ENCODE peak calls at places on chromosome 14, in four cellular contexts. One of them, this sample, is unnamed.

GRCh38 chr14:47917344-47917954 is 242.0 kb upstream of the MDGA2 start:
- DNase-seq in NCI-H1092: peak
- DNase-seq in nephron progenitor cell: peak
- DNase-seq in MCF 10A: peak
- DNase-seq in this sample: peak

GRCh38 chr14:37051680-37052079 is 120.7 kb downstream of the SLC25A21 start:
- DNase-seq in nephron progenitor cell: no peak
- DNase-seq in NCI-H1092: no peak
- DNase-seq in MCF 10A: no peak
- DNase-seq in this sample: no peak

GRCh38 chr14:68952544-68953535 is 26.3 kb downstream of the ACTN1 start:
- DNase-seq in MCF 10A: peak
- DNase-seq in NCI-H1092: no peak
- DNase-seq in nephron progenitor cell: no peak
- DNase-seq in this sample: no peak

GRCh38 chr14:44404599-44405349 is 102.3 kb downstream of the FSCB start:
- DNase-seq in nephron progenitor cell: no peak
- DNase-seq in NCI-H1092: no peak
- DNase-seq in MCF 10A: no peak
- DNase-seq in this sample: no peak

GRCh38 chr14:54683882-54684794 is 117.2 kb downstream of the SAMD4A start:
- DNase-seq in MCF 10A: peak
- DNase-seq in nephron progenitor cell: no peak
- DNase-seq in NCI-H1092: no peak
- DNase-seq in this sample: peak

GRCh38 chr14:90023176-90023896 is 38.5 kb upstream of the KCNK13 start:
- DNase-seq in NCI-H1092: no peak
- DNase-seq in MCF 10A: no peak
- DNase-seq in nephron progenitor cell: no peak
- DNase-seq in this sample: no peak

GRCh38 chr14:92491782-92492181 is 21.8 kb upstream of the RIN3 start:
- DNase-seq in nephron progenitor cell: no peak
- DNase-seq in MCF 10A: no peak
- DNase-seq in NCI-H1092: no peak
- DNase-seq in this sample: no peak

GRCh38 chr14:63578300-63578699 is 35.1 kb upstream of the PPP2R5E start:
- DNase-seq in NCI-H1092: no peak
- DNase-seq in MCF 10A: no peak
- DNase-seq in nephron progenitor cell: no peak
- DNase-seq in this sample: no peak

GRCh38 chr14:95123895-95124579 is 33.3 kb downstream of the DICER1 start:
- DNase-seq in nephron progenitor cell: no peak
- DNase-seq in NCI-H1092: no peak
- DNase-seq in MCF 10A: no peak
- DNase-seq in this sample: no peak

GRCh38 chr14:20429801-20430669 is 5.9 kb downstream of the KLHL33 start:
- DNase-seq in MCF 10A: no peak
- DNase-seq in NCI-H1092: peak
- DNase-seq in nephron progenitor cell: no peak
- DNase-seq in this sample: no peak

GRCh38 chr14:77158175-77158908 is 16.8 kb upstream of the ZDHHC22 start:
- DNase-seq in NCI-H1092: peak
- DNase-seq in MCF 10A: peak
- DNase-seq in nephron progenitor cell: peak
- DNase-seq in this sample: peak

GRCh38 chr14:91170504-91171121 is 56.7 kb downstream of the DGLUCY start:
- DNase-seq in MCF 10A: no peak
- DNase-seq in NCI-H1092: no peak
- DNase-seq in nephron progenitor cell: no peak
- DNase-seq in this sample: peak

GRCh38 chr14:103861413-103862392 is 14.3 kb upstream of the PPP1R13B start:
- DNase-seq in MCF 10A: no peak
- DNase-seq in NCI-H1092: no peak
- DNase-seq in nephron progenitor cell: no peak
- DNase-seq in this sample: no peak

GRCh38 chr14:106875503-106875902 is 1349.1 kb downstream of the TMEM121 start:
- DNase-seq in NCI-H1092: no peak
- DNase-seq in nephron progenitor cell: no peak
- DNase-seq in MCF 10A: peak
- DNase-seq in this sample: no peak

GRCh38 chr14:75689012-75689411 is 28.0 kb downstream of the TTLL5 start:
- DNase-seq in MCF 10A: no peak
- DNase-seq in nephron progenitor cell: no peak
- DNase-seq in NCI-H1092: no peak
- DNase-seq in this sample: peak

GRCh38 chr14:76877871-76878270 is 51.7 kb downstream of the LRRC74A start:
- DNase-seq in nephron progenitor cell: no peak
- DNase-seq in MCF 10A: no peak
- DNase-seq in NCI-H1092: no peak
- DNase-seq in this sample: no peak

GRCh38 chr14:22555573-22556011 is 33.4 kb downstream of the DAD1 start:
- DNase-seq in NCI-H1092: no peak
- DNase-seq in nephron progenitor cell: no peak
- DNase-seq in MCF 10A: peak
- DNase-seq in this sample: no peak

GRCh38 chr14:104373855-104374717 is 205.5 kb upstream of the C14orf180 start:
- DNase-seq in MCF 10A: no peak
- DNase-seq in nephron progenitor cell: no peak
- DNase-seq in NCI-H1092: no peak
- DNase-seq in this sample: no peak

GRCh38 chr14:89422181-89422951 is 5.3 kb upstream of the FOXN3 start:
- DNase-seq in NCI-H1092: no peak
- DNase-seq in MCF 10A: no peak
- DNase-seq in nephron progenitor cell: no peak
- DNase-seq in this sample: no peak

GRCh38 chr14:47227051-47227600 is 448.3 kb downstream of the MDGA2 start:
- DNase-seq in nephron progenitor cell: no peak
- DNase-seq in MCF 10A: no peak
- DNase-seq in NCI-H1092: no peak
- DNase-seq in this sample: peak

GRCh38 chr14:36773558-36773957 is 111.9 kb downstream of the PAX9 start:
- DNase-seq in nephron progenitor cell: no peak
- DNase-seq in MCF 10A: peak
- DNase-seq in NCI-H1092: no peak
- DNase-seq in this sample: no peak

GRCh38 chr14:68783408-68784297 is 9.2 kb downstream of the ZFP36L1 start:
- DNase-seq in NCI-H1092: no peak
- DNase-seq in MCF 10A: no peak
- DNase-seq in nephron progenitor cell: no peak
- DNase-seq in this sample: peak